ENCODE peak calls at places on chromosomes 2 and 18, in ten cellular contexts. U is bronchial epithelial cell, Y is MCF 10A, H is mesothelial cell of epicardium, R is psoas muscle, E is vagina, B is nephron progenitor cell, M is foreskin fibroblast, C is MM.1S, O is A549. A is an unnamed sample.

GRCh38 chr2:8148260-8148880 is 533.5 kb upstream of the ID2 start:
- DNase-seq in U (peak; percentile 84), B (no peak), C (no peak), R (no peak), M (peak; percentile 91), H (no peak), Y (peak; percentile 77), E (no peak), O (peak; percentile 32), A (no peak)

GRCh38 chr18:40935423-40935822 is 1019.6 kb upstream of the PIK3C3 start:
- DNase-seq in E (no peak), C (peak; percentile 28), B (no peak), Y (peak; percentile 59), M (peak; percentile 22), U (peak; percentile 34), R (no peak), H (no peak), O (no peak), A (peak; percentile 25)

GRCh38 chr2:109724533-109725460 is 69.3 kb upstream of the RGPD5 start:
- DNase-seq in H (peak; percentile 16), U (no peak), M (no peak), O (no peak), R (no peak), E (peak; percentile 76), C (no peak), B (no peak), Y (no peak), A (no peak)

GRCh38 chr2:200877443-200877842 is 11.4 kb downstream of the PPIL3 start:
- DNase-seq in H (no peak), C (no peak), U (no peak), R (no peak), E (no peak), Y (no peak), O (no peak), B (no peak), M (no peak), A (no peak)

GRCh38 chr2:136362676-136363390 is 244.9 kb upstream of the CXCR4 start:
- DNase-seq in O (no peak), U (peak; percentile 52), R (no peak), C (peak; percentile 22), H (no peak), B (no peak), Y (peak; percentile 46), M (no peak), E (no peak), A (no peak)

GRCh38 chr18:55534996-55535395 is 53.0 kb downstream of the TCF4 start:
- DNase-seq in R (no peak), C (no peak), O (no peak), B (no peak), H (no peak), M (no peak), Y (no peak), U (no peak), E (no peak), A (no peak)

GRCh38 chr2:129904532-129905446 is 74.7 kb upstream of the RAB6C start:
- DNase-seq in C (no peak), E (peak; percentile 80), H (peak; percentile 20), B (no peak), R (no peak), U (no peak), Y (peak; percentile 36), M (no peak), O (no peak), A (no peak)

GRCh38 chr2:120418174-120418787 is 72.3 kb downstream of the INHBB start:
- DNase-seq in R (no peak), O (no peak), U (no peak), C (no peak), Y (no peak), M (no peak), H (peak; percentile 9), E (no peak), B (no peak), A (no peak)

DNA sequence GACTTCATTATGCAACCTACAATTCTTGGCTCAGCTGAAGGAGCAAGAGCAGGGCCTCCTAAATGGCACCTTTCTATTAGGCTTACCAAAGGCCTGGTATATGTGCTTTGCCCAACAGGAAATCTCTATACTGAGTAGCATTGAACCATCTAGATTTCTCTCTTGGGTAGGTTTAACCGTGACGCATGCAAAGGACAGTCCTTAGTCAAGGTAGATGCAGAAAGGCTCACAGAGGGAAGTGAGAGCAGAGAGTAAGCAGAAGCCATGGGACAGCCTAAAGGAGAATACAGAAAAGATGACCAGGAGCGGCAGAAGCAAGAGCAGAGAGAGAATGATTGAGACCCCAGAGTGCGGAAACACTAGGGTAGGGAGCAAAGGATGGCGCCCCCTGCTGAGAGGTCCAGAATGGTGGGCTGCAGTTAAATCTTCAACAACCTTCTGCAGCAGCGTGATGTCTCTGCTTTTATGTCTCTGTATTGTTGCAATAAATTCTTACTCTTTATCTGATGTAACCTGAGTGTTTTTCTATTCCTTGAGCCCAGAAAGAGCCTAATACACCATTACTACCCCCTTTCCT is 4.7 kb upstream of the OSBPL1A start:
- DNase-seq in C (no peak), U (no peak), O (no peak), M (no peak), Y (no peak), R (no peak), H (no peak), B (no peak), E (no peak), A (peak; percentile 44)
- TF ChIP-seq CTCF in C (peak; percentile 13), U (peak; percentile 12), O (no peak), M (no peak), Y (no peak), R (no peak), H (no peak), B (no peak), E (no peak), A (peak; percentile 47)

GRCh38 chr2:132668189-132668833 is 1.7 kb downstream of the LYPD1 start:
- DNase-seq in H (peak; percentile 54), Y (no peak), O (peak; percentile 21), R (no peak), U (no peak), C (no peak), E (no peak), M (no peak), B (peak; percentile 74), A (peak; percentile 55)
- TF ChIP-seq CTCF in H (no peak), Y (no peak), O (peak; percentile 20), R (no peak), U (peak; percentile 24), C (no peak), E (no peak), M (no peak), B (peak; percentile 27), A (peak; percentile 33)

GRCh38 chr2:26784570-26785234 is 1.2 kb upstream of the CENPA start:
- DNase-seq in M (no peak), H (no peak), R (no peak), E (no peak), C (no peak), O (no peak), B (no peak), U (no peak), Y (no peak), A (no peak)

GRCh38 chr2:26780203-26780760 is 5.6 kb upstream of the CENPA start:
- DNase-seq in B (no peak), H (no peak), C (no peak), O (no peak), R (no peak), E (no peak), U (no peak), Y (no peak), M (no peak), A (no peak)

GRCh38 chr2:26782876-26783704 is 2.8 kb upstream of the CENPA start:
- DNase-seq in B (no peak), H (no peak), U (no peak), O (no peak), Y (no peak), C (no peak), E (no peak), R (no peak), M (no peak), A (no peak)

GRCh38 chr2:26786207-26787023 is 559 bp downstream of the CENPA start:
- DNase-seq in B (no peak), Y (peak; percentile 21), O (peak; percentile 47), M (peak; percentile 46), E (no peak), U (no peak), C (peak; percentile 41), H (no peak), R (peak; percentile 64), A (peak; percentile 26)

DNA sequence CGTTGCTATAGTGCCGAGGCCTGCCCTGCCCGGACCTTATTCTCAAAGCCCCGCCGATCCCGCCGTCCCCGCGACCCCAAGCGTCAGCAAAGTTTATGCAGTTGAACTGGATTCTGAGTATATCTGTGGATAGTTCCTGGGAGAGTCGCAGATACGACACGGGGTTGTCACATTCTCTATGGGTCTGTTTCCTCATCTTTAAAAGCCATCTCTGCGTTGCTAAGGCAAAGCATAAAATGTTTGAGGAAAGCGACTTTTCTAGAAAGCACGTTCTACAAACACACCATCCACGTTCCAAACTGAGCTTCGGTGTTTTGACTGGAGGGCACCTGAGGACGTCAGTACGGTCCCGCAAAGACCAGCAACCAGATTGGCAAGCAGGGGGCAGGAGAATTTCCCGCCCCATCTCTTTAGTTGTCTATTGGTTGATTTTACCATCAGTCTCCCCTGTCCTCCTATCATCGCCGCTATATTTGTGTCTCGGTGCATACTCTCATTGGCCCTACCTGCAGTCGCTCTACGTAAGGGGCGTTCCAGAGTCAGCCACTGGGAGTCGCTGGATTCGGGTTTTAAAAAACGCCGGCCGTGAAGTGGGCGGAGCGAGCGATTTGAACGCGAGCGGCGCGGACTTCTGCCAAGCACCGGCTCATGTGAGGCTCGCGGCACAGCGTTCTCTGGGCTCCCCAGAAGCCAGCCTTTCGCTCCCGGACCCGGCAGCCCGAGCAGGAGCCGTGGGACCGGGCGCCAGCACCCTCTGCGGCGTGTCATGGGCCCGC is at the start of gene CENPA:
- DNase-seq in B (peak; percentile 95), H (peak; percentile 94), C (peak; percentile 99), Y (peak; percentile 100), M (peak; percentile 99), U (peak; percentile 99), O (peak; percentile 100), E (peak; percentile 98), R (peak; percentile 98), A (peak; percentile 96)
- TF ChIP-seq CTCF in B (no peak), H (peak; percentile 35), C (no peak), Y (no peak), M (no peak), U (peak; percentile 21), O (no peak), E (peak; percentile 36), R (peak; percentile 32), A (peak; percentile 72)

GRCh38 chr2:71609441-71609840 is 156.1 kb downstream of the DYSF start:
- DNase-seq in U (peak; percentile 22), O (no peak), M (no peak), H (no peak), R (no peak), C (no peak), E (peak; percentile 52), Y (peak; percentile 20), B (no peak), A (peak; percentile 2)

GRCh38 chr2:71611247-71611646 is 157.9 kb downstream of the DYSF start:
- DNase-seq in C (no peak), Y (no peak), H (peak; percentile 25), O (no peak), M (no peak), E (peak; percentile 75), B (no peak), R (no peak), U (no peak), A (no peak)

GRCh38 chr2:71610671-71611070 is 157.3 kb downstream of the DYSF start:
- DNase-seq in O (no peak), E (peak; percentile 77), H (peak; percentile 20), R (no peak), U (no peak), Y (no peak), C (no peak), M (no peak), B (no peak), A (no peak)

GRCh38 chr2:71609029-71609428 is 155.7 kb downstream of the DYSF start:
- DNase-seq in B (no peak), Y (no peak), C (no peak), O (no peak), M (no peak), E (peak; percentile 70), H (peak; percentile 27), U (no peak), R (peak; percentile 35), A (peak; percentile 2)

GRCh38 chr2:71609958-71610357 is 156.6 kb downstream of the DYSF start:
- DNase-seq in E (no peak), M (peak; percentile 45), B (no peak), U (peak; percentile 33), H (no peak), C (peak; percentile 66), Y (peak; percentile 33), O (peak; percentile 50), R (no peak), A (no peak)
- TF ChIP-seq CTCF in E (peak; percentile 32), M (peak; percentile 5), B (no peak), U (no peak), H (peak; percentile 22), C (peak; percentile 47), Y (peak; percentile 23), O (peak; percentile 75), R (peak; percentile 33), A (no peak)